ENCODE peak calls at places on chromosomes 5 and 9, in nine cellular contexts. F, G, M, W, V, K, X, I and Y are unnamed samples.

GRCh38 chr5:149796025-149796424 is 65.9 kb downstream of the PPARGC1B start:
- DNase-seq in W (no peak), K (no peak), G (no peak), F (no peak), V (no peak), X (no peak), I (no peak), M (no peak), Y (no peak)

GRCh38 chr9:127684576-127684975 is 22.2 kb upstream of the CFAP157 start:
- DNase-seq in K (no peak), M (no peak), F (peak; percentile 18), V (no peak), X (no peak), G (no peak), W (no peak), I (no peak), Y (no peak)

GRCh38 chr5:86981898-86982297 is 285.8 kb upstream of the RASA1 start:
- DNase-seq in K (no peak), I (no peak), G (no peak), M (no peak), X (no peak), W (no peak), F (no peak), V (no peak), Y (no peak)

GRCh38 chr5:5025098-5025773 is 114.9 kb upstream of the ADAMTS16 start:
- DNase-seq in F (no peak), V (no peak), W (no peak), K (no peak), M (no peak), G (no peak), X (no peak), I (no peak), Y (no peak)

GRCh38 chr9:86263876-86264275 is 4.4 kb upstream of the C9orf153 start:
- DNase-seq in F (no peak), I (no peak), M (no peak), X (no peak), G (no peak), K (no peak), W (no peak), V (no peak), Y (no peak)

GRCh38 chr5:42720242-42720641 is 36.4 kb upstream of the CCDC152 start:
- DNase-seq in M (no peak), I (no peak), F (no peak), K (no peak), X (no peak), V (no peak), W (no peak), G (no peak), Y (no peak)

GRCh38 chr9:13354733-13355132 is 75.2 kb upstream of the MPDZ start:
- DNase-seq in G (no peak), V (no peak), M (no peak), I (no peak), X (no peak), W (no peak), F (peak; percentile 12), K (no peak), Y (no peak)

GRCh38 chr9:6842584-6842947 is 84.8 kb downstream of the KDM4C start:
- DNase-seq in G (no peak), K (no peak), W (no peak), V (no peak), X (no peak), I (no peak), F (peak; percentile 48), M (no peak), Y (no peak)

GRCh38 chr5:154197801-154198461 is 7.4 kb downstream of the GALNT10 start:
- DNase-seq in M (no peak), V (peak; percentile 69), F (peak; percentile 52), K (no peak), G (no peak), W (no peak), X (no peak), I (no peak), Y (peak; percentile 89)

GRCh38 chr9:7510209-7510608 is 289.4 kb downstream of the DMAC1 start:
- DNase-seq in I (no peak), M (no peak), F (no peak), G (no peak), X (no peak), V (no peak), W (no peak), K (no peak), Y (no peak)

GRCh38 chr5:24832021-24832420 is 187.2 kb upstream of the CDH10 start:
- DNase-seq in K (no peak), G (no peak), M (no peak), V (no peak), X (no peak), W (no peak), I (no peak), F (no peak), Y (no peak)

GRCh38 chr5:94173100-94173499 is 431.7 kb upstream of the POU5F2 start:
- DNase-seq in K (no peak), F (no peak), W (no peak), V (no peak), M (no peak), G (no peak), X (no peak), I (no peak), Y (no peak)

GRCh38 chr9:108565651-108566378 is 290.0 kb downstream of the ACTL7B start:
- DNase-seq in G (peak; percentile 66), K (no peak), M (peak; percentile 90), X (no peak), V (peak; percentile 47), W (peak; percentile 47), F (peak; percentile 93), I (peak; percentile 61), Y (peak; percentile 27)

GRCh38 chr9:131478421-131478868 is 24.3 kb upstream of the POMT1 start:
- DNase-seq in G (peak; percentile 74), F (peak; percentile 40), V (peak; percentile 18), W (peak; percentile 47), X (peak; percentile 49), I (no peak), M (peak; percentile 81), K (no peak), Y (peak; percentile 75)

GRCh38 chr5:146461319-146461718 is 14.2 kb downstream of the TCERG1 start:
- DNase-seq in G (no peak), W (no peak), X (no peak), V (no peak), F (peak; percentile 7), K (no peak), M (no peak), I (no peak), Y (no peak)

GRCh38 chr5:146463446-146463845 is 16.3 kb downstream of the TCERG1 start:
- DNase-seq in M (no peak), W (no peak), K (no peak), V (no peak), F (no peak), I (no peak), X (no peak), G (no peak), Y (no peak)

GRCh38 chr5:146467729-146468128 is 20.6 kb downstream of the TCERG1 start:
- DNase-seq in W (no peak), M (no peak), I (no peak), X (no peak), F (no peak), V (no peak), K (no peak), G (no peak), Y (no peak)

GRCh38 chr5:146466521-146467349 is 19.6 kb downstream of the TCERG1 start:
- DNase-seq in M (peak; percentile 8), W (no peak), X (no peak), G (peak; percentile 15), F (peak; percentile 39), I (no peak), V (no peak), K (no peak), Y (no peak)
- TF ChIP-seq CTCF in M (peak; percentile 48), W (no peak), X (no peak), G (peak; percentile 77), F (peak; percentile 57), I (peak; percentile 31), V (peak; percentile 40), K (no peak), Y (no peak)

DNA sequence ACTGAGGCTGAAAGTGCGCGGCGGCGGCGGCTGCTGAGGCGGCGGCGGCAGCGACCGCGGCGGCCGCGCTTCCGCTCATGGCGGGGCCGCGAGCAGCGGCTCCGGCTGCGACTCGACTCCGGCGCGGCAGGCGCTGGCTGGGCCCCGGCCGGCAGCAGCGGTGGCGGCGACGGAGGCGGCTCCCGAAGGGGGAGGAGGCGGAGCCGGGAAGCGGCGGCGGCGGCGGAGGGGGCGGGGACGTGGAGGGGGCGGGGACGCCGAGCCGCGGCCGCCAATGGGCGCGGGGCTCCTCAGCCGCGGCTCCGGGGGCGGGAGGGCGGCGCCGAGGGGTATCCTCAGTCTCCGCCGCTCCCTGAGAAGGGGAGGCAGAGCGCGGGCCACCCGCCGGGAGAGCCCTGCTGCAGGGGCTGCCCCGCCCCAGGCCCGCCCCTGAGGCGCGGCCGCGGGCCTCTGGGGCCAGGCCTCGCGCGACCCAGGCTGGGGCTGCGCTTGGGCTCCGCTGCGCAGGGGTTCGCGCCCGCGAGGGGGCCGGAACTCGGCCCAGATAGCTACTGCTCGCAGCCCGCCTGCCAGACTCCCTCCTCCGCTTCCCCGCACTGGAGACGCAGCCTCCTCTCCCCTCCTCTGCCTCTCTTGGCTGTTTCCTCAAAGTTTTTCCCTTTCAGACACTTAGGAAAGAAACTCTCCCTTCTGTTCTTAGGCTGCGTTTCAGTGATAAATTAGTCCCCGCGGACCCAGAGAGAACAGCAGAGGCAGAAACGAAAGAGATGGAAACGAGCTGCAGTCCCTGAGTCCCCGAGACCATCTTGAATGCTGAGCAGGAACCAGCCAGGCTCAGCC is 85.0 kb upstream of the MELK start:
- DNase-seq in M (peak; percentile 99), W (peak; percentile 94), V (peak; percentile 74), X (peak; percentile 95), G (peak; percentile 95), I (peak; percentile 87), F (peak; percentile 98), K (peak; percentile 81), Y (peak; percentile 89)
- TF ChIP-seq CTCF in M (peak; percentile 6), W (no peak), V (no peak), X (no peak), G (no peak), I (peak; percentile 24), F (no peak), K (no peak), Y (no peak)

DNA sequence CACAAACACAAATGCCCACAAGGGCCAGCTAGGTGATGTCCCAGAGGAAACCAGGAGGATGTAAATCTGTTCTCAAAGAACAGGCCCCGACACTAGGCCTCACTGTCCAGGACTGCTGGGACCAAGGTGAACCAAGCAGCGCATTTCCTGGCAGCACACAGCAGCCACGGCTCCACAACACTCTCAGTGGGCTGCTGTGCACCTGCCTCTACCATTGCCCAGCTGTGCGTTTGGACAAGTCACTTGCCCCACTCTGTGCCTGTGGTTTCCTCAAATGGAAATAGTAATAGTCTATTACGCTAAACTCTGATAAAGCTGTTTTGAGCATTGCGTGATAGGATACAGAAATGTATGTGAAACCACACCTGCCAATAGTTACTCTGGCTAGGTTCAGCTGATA is 544.5 kb downstream of the BNC2 start:
- DNase-seq in W (no peak), G (no peak), V (no peak), F (no peak), K (no peak), I (no peak), X (no peak), M (no peak), Y (no peak)
- TF ChIP-seq CTCF in W (no peak), G (no peak), V (no peak), F (no peak), K (no peak), I (no peak), X (no peak), M (no peak), Y (no peak)

DNA sequence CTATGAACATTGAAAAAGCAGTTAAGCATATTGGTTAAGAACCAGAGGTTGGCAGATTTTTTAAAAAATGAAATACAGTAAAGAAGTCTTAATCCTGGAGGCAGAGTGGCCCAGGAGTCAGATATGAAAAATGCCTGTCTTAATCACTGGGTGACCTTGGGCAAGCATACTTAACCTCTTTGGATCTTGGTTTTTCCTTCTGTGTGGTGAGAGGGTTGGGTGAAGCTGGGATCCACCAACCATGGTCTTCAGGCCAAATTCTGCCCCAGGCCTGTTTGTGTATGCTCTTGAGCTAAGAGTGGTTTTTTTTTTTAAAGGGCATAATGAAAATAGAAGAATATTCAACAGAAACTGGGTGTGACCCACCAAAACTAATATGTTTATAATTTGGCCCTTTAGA is 20.0 kb upstream of the TEX48 start:
- DNase-seq in X (no peak), V (no peak), F (no peak), K (no peak), M (no peak), G (no peak), I (no peak), W (no peak), Y (no peak)
- TF ChIP-seq CTCF in X (no peak), V (no peak), F (no peak), K (no peak), M (no peak), G (no peak), I (no peak), W (no peak), Y (no peak)